ENCODE peak calls at places on chromosomes 1 and 21, in seven cellular contexts. U is HCT116, L is right lobe of liver, C is adrenal gland, E is heart left ventricle, Q is stomach, T is A549. N is an unnamed sample.

GRCh38 chr1:23562138-23562819 is 3.0 kb upstream of the ID3 start:
- DNase-seq in Q (peak; percentile 93), L (peak; percentile 92), U (peak; percentile 90), E (peak; percentile 99), T (peak; percentile 95), C (peak; percentile 96), N (no peak)

GRCh38 chr1:117301906-117302305 is 65.3 kb upstream of the MAN1A2 start:
- DNase-seq in E (no peak), C (no peak), T (no peak), U (no peak), Q (no peak), L (no peak), N (no peak)

GRCh38 chr1:61157420-61157987 is 75.1 kb downstream of the NFIA start:
- DNase-seq in U (no peak), Q (no peak), E (no peak), L (no peak), C (no peak), T (no peak), N (no peak)

GRCh38 chr1:35680271-35680670 is 38.4 kb downstream of the C1orf216 start:
- DNase-seq in U (no peak), Q (no peak), E (no peak), L (no peak), C (no peak), T (no peak), N (no peak)

GRCh38 chr1:155003766-155004351 is 1.3 kb downstream of the ZBTB7B start:
- DNase-seq in T (peak; percentile 85), E (peak; percentile 89), U (no peak), Q (peak; percentile 76), C (peak; percentile 84), L (peak; percentile 87), N (peak; percentile 67)

GRCh38 chr1:22877980-22878379 is 94.7 kb downstream of the LACTBL1 start:
- DNase-seq in E (no peak), C (no peak), U (no peak), L (no peak), Q (no peak), T (no peak), N (no peak)

GRCh38 chr1:41623736-41624135 is 139.3 kb upstream of the EDN2 start:
- DNase-seq in L (no peak), T (no peak), U (no peak), Q (no peak), C (no peak), E (no peak), N (no peak)

GRCh38 chr1:110003747-110004428 is 19.3 kb downstream of the AHCYL1 start:
- DNase-seq in C (peak; percentile 67), L (peak; percentile 69), Q (peak; percentile 73), E (peak; percentile 78), U (peak; percentile 73), T (peak; percentile 88), N (peak; percentile 47)

GRCh38 chr1:234874291-234875288 is 254.0 kb downstream of the TOMM20 start:
- DNase-seq in U (no peak), E (no peak), L (peak; percentile 86), Q (no peak), T (peak; percentile 39), C (no peak), N (peak; percentile 67)

GRCh38 chr1:217281332-217281731 is 349.6 kb downstream of the GPATCH2 start:
- DNase-seq in U (no peak), E (no peak), L (no peak), C (no peak), T (no peak), Q (no peak), N (no peak)

GRCh38 chr1:230857077-230857476 is 11.2 kb downstream of the C1orf198 start:
- DNase-seq in E (no peak), C (no peak), U (no peak), L (no peak), T (no peak), Q (no peak), N (no peak)

GRCh38 chr1:25565188-25565591 is 21.8 kb downstream of the LDLRAP1 start:
- DNase-seq in U (no peak), L (no peak), Q (no peak), T (no peak), E (no peak), C (no peak), N (no peak)

GRCh38 chr1:110291241-110292030 is 47.7 kb upstream of the RBM15 start:
- DNase-seq in T (no peak), Q (no peak), E (no peak), C (no peak), L (no peak), U (no peak), N (no peak)

GRCh38 chr1:203590559-203590958 is 36.1 kb upstream of the ATP2B4 start:
- DNase-seq in L (no peak), T (peak; percentile 27), Q (no peak), C (no peak), U (no peak), E (no peak), N (peak; percentile 19)

GRCh38 chr1:190667914-190668313 is 190.2 kb upstream of the BRINP3 start:
- DNase-seq in T (peak; percentile 10), E (no peak), C (no peak), L (no peak), Q (no peak), U (no peak), N (no peak)

GRCh38 chr1:160488347-160489058 is 34.6 kb downstream of the SLAMF6 start:
- DNase-seq in L (no peak), T (no peak), E (no peak), U (no peak), Q (no peak), C (no peak), N (no peak)

GRCh38 chr1:229270547-229271447 is at the start of gene RAB4A:
- DNase-seq in U (peak; percentile 65), L (peak; percentile 95), Q (peak; percentile 91), E (peak; percentile 91), T (peak; percentile 93), C (peak; percentile 87), N (peak; percentile 86)

GRCh38 chr1:181181792-181182585 is 93.5 kb downstream of the IER5 start:
- DNase-seq in Q (no peak), L (no peak), U (no peak), C (no peak), T (no peak), E (no peak), N (no peak)

GRCh38 chr21:43306911-43307676 is 119.8 kb downstream of the SIK1 start:
- DNase-seq in E (peak; percentile 86), U (no peak), Q (peak; percentile 76), T (peak; percentile 56), C (peak; percentile 93), L (peak; percentile 43), N (no peak)

GRCh38 chr1:241406421-241406820 is 49.4 kb upstream of the RGS7 start:
- DNase-seq in Q (no peak), T (no peak), L (no peak), U (no peak), E (no peak), C (no peak), N (no peak)

GRCh38 chr1:200184196-200184595 is 156.7 kb downstream of the NR5A2 start:
- DNase-seq in E (peak; percentile 91), Q (peak; percentile 86), U (peak; percentile 42), L (peak; percentile 84), C (peak; percentile 82), T (peak; percentile 83), N (peak; percentile 3)

GRCh38 chr1:60073605-60074278 is at the start of gene C1orf87:
- DNase-seq in L (peak; percentile 48), C (no peak), Q (no peak), T (no peak), E (no peak), U (no peak), N (peak; percentile 51)

GRCh38 chr1:117321680-117322609 is 45.3 kb upstream of the MAN1A2 start:
- DNase-seq in Q (no peak), L (no peak), E (no peak), T (no peak), U (no peak), C (no peak), N (no peak)

GRCh38 chr1:109914587-109915240 is 4.1 kb downstream of the CSF1 start:
- DNase-seq in E (no peak), T (no peak), U (no peak), C (no peak), L (no peak), Q (no peak), N (no peak)

GRCh38 chr1:115283249-115283648 is 54.8 kb downstream of the NGF start:
- DNase-seq in T (no peak), L (no peak), C (no peak), E (no peak), U (no peak), Q (no peak), N (no peak)
- TF ChIP-seq POLR2A in T (no peak), L (no peak), C (no peak), E (no peak), U (no peak), Q (no peak), N (no peak)

DNA sequence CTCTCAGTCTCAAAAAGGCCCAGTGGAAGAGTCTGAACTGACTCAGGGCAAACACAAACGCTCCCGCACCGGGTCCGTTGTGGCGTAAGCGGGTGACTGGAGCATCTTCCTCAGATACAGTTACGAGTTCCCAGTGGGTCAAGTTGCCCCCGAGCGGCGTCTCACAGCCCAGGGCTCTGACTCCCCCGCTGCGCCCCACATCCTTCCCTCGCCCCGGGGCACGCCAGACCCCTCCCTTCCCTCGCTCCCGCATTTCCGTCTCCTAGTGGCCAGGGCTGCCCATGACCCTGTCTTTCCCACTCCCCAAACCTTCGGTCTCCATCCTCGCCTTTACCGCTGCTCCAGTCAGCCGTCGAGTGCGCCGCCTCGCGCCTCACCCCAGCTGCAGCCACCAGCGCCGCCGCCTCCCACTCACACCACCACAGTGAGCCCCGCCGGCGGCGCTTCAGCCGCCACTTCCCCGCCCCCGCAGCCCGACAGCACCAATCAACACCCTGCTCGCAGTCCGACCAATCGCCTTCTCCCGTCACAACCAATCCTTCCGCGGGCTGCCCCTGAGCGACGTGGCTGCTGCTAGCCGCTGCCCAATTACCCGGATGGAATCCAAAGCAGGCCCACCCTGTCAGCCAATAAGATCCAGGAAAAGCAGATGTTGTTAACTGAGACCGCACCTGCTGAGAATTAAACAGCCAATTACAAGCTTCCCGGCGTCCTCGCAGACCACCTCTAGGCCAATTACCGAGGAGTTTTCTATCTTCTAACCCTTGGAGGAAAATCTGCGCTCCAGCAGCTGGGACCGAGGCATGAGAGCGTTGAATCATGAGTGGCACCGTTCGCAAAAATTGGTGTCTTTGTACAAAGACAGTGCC is at the start of gene TDRKH:
- DNase-seq in L (peak; percentile 99), U (peak; percentile 99), Q (peak; percentile 98), T (peak; percentile 99), C (peak; percentile 99), E (peak; percentile 99), N (peak; percentile 100)
- TF ChIP-seq POLR2A in L (peak; percentile 79), U (no peak), Q (no peak), T (peak; percentile 75), C (peak; percentile 77), E (no peak), N (peak; percentile 57)

GRCh38 chr1:44031051-44031899 is at the start of gene SLC6A9:
- DNase-seq in U (no peak), T (peak; percentile 47), L (peak; percentile 55), Q (peak; percentile 69), E (peak; percentile 63), C (peak; percentile 83), N (peak; percentile 89)
- TF ChIP-seq POLR2A in U (no peak), T (no peak), L (no peak), Q (no peak), E (no peak), C (peak; percentile 75), N (peak; percentile 74)

DNA sequence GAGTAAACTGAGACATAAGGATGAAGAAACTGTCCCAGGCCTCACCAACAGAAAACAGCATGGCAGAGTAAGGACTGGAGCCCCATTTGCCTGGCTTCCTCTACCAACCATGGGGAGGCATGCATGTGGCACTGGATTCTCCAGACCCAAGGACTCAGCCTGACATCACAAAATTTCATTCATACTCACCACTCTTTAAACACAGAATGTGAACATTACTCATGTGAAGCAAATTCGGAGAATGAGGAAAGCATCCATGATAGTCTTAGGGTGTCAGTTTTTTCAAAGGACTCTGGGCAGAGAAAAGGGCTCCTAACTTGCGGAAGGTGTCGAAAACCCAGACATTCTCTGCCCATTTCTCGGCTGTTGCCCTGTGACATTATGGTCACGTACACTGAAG is 83.9 kb downstream of the PCNX2 start:
- DNase-seq in L (no peak), C (no peak), Q (no peak), U (no peak), E (no peak), T (peak; percentile 12), N (no peak)
- TF ChIP-seq POLR2A in L (no peak), C (no peak), Q (no peak), U (no peak), E (no peak), T (no peak), N (no peak)

N was measured in erythroblast.